ENCODE peak calls at places on chromosomes 13 and 19, in five cellular contexts. H, O, T, L and C are unnamed samples.

GRCh38 chr19:44757735-44758505 is 9.4 kb downstream of the BCL3 start:
- DNase-seq in H (no peak), O (no peak), T (peak), L (no peak), C (no peak)

GRCh38 chr19:57708641-57709354 is at the start of gene ZNF154:
- DNase-seq in H (no peak), O (peak), T (peak), L (peak), C (no peak)

GRCh38 chr13:21079761-21080730 is 18.7 kb upstream of the LATS2 start:
- DNase-seq in H (peak), O (no peak), T (no peak), L (no peak), C (peak)

GRCh38 chr19:13005861-13006370 is 10.6 kb downstream of the NFIX start:
- DNase-seq in H (no peak), O (no peak), T (no peak), L (no peak), C (no peak)

GRCh38 chr13:104171132-104171531 is 1104.9 kb upstream of the SLC10A2 start:
- DNase-seq in H (no peak), O (no peak), T (no peak), L (no peak), C (no peak)

GRCh38 chr13:49435992-49436391 is 7.9 kb downstream of the CAB39L start:
- DNase-seq in H (no peak), O (no peak), T (no peak), L (no peak), C (no peak)

GRCh38 chr19:37893845-37894575 is 12.4 kb downstream of the WDR87 start:
- DNase-seq in H (no peak), O (no peak), T (no peak), L (no peak), C (no peak)

GRCh38 chr19:13689050-13689449 is 75.3 kb upstream of the MRI1 start:
- DNase-seq in H (peak), O (peak), T (no peak), L (no peak), C (no peak)

GRCh38 chr19:30896551-30896950 is 452.7 kb downstream of the TSHZ3 start:
- DNase-seq in H (no peak), O (no peak), T (no peak), L (no peak), C (no peak)

GRCh38 chr19:46537136-46538097 is 41.8 kb upstream of the PNMA8B start:
- DNase-seq in H (peak), O (peak), T (peak), L (peak), C (no peak)

GRCh38 chr13:99393791-99394735 is 86.9 kb upstream of the GPR183 start:
- DNase-seq in H (no peak), O (no peak), T (no peak), L (no peak), C (no peak)

GRCh38 chr19:46828484-46828883 is 22.2 kb downstream of the AP2S1 start:
- DNase-seq in H (peak), O (no peak), T (no peak), L (no peak), C (no peak)

GRCh38 chr19:29665826-29666633 is 769 bp downstream of the PLEKHF1 start:
- DNase-seq in H (peak), O (no peak), T (no peak), L (no peak), C (peak)

GRCh38 chr13:109939105-109939504 is 152.7 kb upstream of the IRS2 start:
- DNase-seq in H (no peak), O (no peak), T (no peak), L (no peak), C (no peak)

GRCh38 chr19:58277197-58277596 is 1.6 kb upstream of the ZNF8 start:
- DNase-seq in H (no peak), O (no peak), T (no peak), L (no peak), C (no peak)

GRCh38 chr13:62629618-62630017 is 1214.0 kb upstream of the PCDH20 start:
- DNase-seq in H (no peak), O (no peak), T (no peak), L (no peak), C (peak)

GRCh38 chr19:32129141-32129540 is 216.3 kb upstream of the ZNF507 start:
- DNase-seq in H (no peak), O (no peak), T (no peak), L (no peak), C (no peak)

GRCh38 chr19:5973867-5974635 is 3.9 kb downstream of the RANBP3 start:
- DNase-seq in H (no peak), O (no peak), T (no peak), L (no peak), C (no peak)

GRCh38 chr19:4149518-4150288 is 3.7 kb upstream of the CREB3L3 start:
- DNase-seq in H (no peak), O (no peak), T (no peak), L (no peak), C (peak)

GRCh38 chr13:28501547-28501946 is 6.6 kb upstream of the FLT1 start:
- DNase-seq in H (no peak), O (no peak), T (no peak), L (no peak), C (no peak)

GRCh38 chr19:45681391-45682015 is 10.2 kb downstream of the SNRPD2 start:
- DNase-seq in H (peak), O (peak), T (peak), L (peak), C (peak)

GRCh38 chr13:28408235-28408848 is 86.6 kb downstream of the FLT1 start:
- DNase-seq in H (no peak), O (no peak), T (no peak), L (no peak), C (no peak)

GRCh38 chr13:98278068-98278619 is 101.1 kb upstream of the RNF113B start:
- DNase-seq in H (no peak), O (no peak), T (no peak), L (no peak), C (no peak)